ENCODE peak calls at places on chromosomes 13 and 19, in ten cellular contexts. V, A, Y, N, Q, P, O, E, K and W are unnamed samples.

GRCh38 chr19:29971002-29971401 is 29.0 kb downstream of the URI1 start:
- DNase-seq in O (no peak), Q (no peak), A (no peak), P (no peak), E (no peak), N (no peak), V (no peak), K (no peak), Y (no peak), W (no peak)

GRCh38 chr13:26813626-26814348 is 53.2 kb upstream of the GPR12 start:
- DNase-seq in P (no peak), V (no peak), K (no peak), E (no peak), A (no peak), N (no peak), Q (no peak), Y (no peak), O (no peak), W (peak)

GRCh38 chr19:32976223-32976805 is 4.3 kb downstream of the FAAP24 start:
- DNase-seq in Q (peak), A (peak), K (peak), V (peak), N (peak), O (no peak), P (peak), Y (peak), E (peak), W (no peak)

GRCh38 chr19:41529484-41530183 is 46.3 kb upstream of the CEACAM21 start:
- DNase-seq in Q (no peak), Y (no peak), N (no peak), A (no peak), O (no peak), V (no peak), P (no peak), E (no peak), K (no peak), W (no peak)

GRCh38 chr19:28396259-28396940 is 816.6 kb downstream of the UQCRFS1 start:
- DNase-seq in V (no peak), N (no peak), O (no peak), A (no peak), P (no peak), K (no peak), E (no peak), Q (no peak), Y (no peak), W (no peak)

GRCh38 chr13:46127336-46128023 is 22.6 kb upstream of the CPB2 start:
- DNase-seq in Q (no peak), K (no peak), E (no peak), N (no peak), A (no peak), Y (no peak), V (no peak), O (no peak), P (no peak), W (no peak)

GRCh38 chr13:34926513-34926912 is 15.6 kb upstream of the NBEA start:
- DNase-seq in K (no peak), E (no peak), O (no peak), N (no peak), A (peak), Y (no peak), V (no peak), P (no peak), Q (peak), W (no peak)

GRCh38 chr19:47369923-47370625 is 21.0 kb downstream of the DHX34 start:
- DNase-seq in N (no peak), P (no peak), A (peak), E (no peak), Q (peak), O (no peak), V (no peak), Y (no peak), K (no peak), W (no peak)

GRCh38 chr13:112572408-112572807 is 15.5 kb downstream of the TUBGCP3 start:
- DNase-seq in V (no peak), K (no peak), Q (peak), P (no peak), E (no peak), N (no peak), Y (no peak), O (no peak), A (no peak), W (no peak)

GRCh38 chr13:104594801-104595200 is 1528.6 kb upstream of the SLC10A2 start:
- DNase-seq in E (no peak), Y (no peak), O (no peak), A (no peak), V (no peak), P (no peak), N (no peak), K (no peak), Q (no peak), W (no peak)

GRCh38 chr19:37999309-38000213 is 92.6 kb downstream of the SIPA1L3 start:
- DNase-seq in O (no peak), A (peak), N (peak), Q (peak), Y (peak), K (no peak), E (no peak), V (no peak), P (no peak), W (peak)

GRCh38 chr19:18156841-18157464 is 4.0 kb downstream of the PIK3R2 start:
- DNase-seq in Y (peak), P (peak), O (no peak), V (no peak), N (peak), A (peak), K (peak), E (no peak), Q (peak), W (no peak)

GRCh38 chr13:101397742-101398141 is 18.6 kb downstream of the NALCN start:
- DNase-seq in K (no peak), O (no peak), Y (no peak), N (no peak), Q (no peak), V (no peak), A (peak), P (no peak), E (no peak), W (no peak)

GRCh38 chr13:68439821-68440220 is 1209.7 kb upstream of the PCDH9 start:
- DNase-seq in N (no peak), E (no peak), P (no peak), A (no peak), O (no peak), K (no peak), V (no peak), Q (no peak), Y (no peak), W (no peak)

GRCh38 chr13:22103628-22104027 is 432.8 kb downstream of the FGF9 start:
- DNase-seq in A (no peak), V (no peak), Y (no peak), Q (no peak), P (no peak), N (no peak), E (no peak), K (no peak), O (no peak), W (no peak)

GRCh38 chr13:113724780-113725315 is 34.2 kb upstream of the TMEM255B start:
- DNase-seq in A (peak), V (peak), N (peak), Y (peak), E (peak), O (peak), Q (peak), K (peak), P (peak), W (no peak)

GRCh38 chr13:36531746-36532486 is 99.6 kb downstream of the CCNA1 start:
- DNase-seq in K (no peak), E (no peak), A (peak), O (no peak), Y (no peak), N (no peak), P (no peak), Q (peak), V (no peak), W (no peak)

GRCh38 chr13:49540552-49540951 is 44.8 kb downstream of the PHF11 start:
- DNase-seq in K (no peak), Y (no peak), O (no peak), A (no peak), N (no peak), V (no peak), Q (peak), P (peak), E (no peak), W (no peak)

GRCh38 chr13:27308941-27309340 is 38.3 kb downstream of the RASL11A start:
- DNase-seq in K (no peak), V (no peak), A (no peak), Q (no peak), E (no peak), P (no peak), N (no peak), Y (no peak), O (no peak), W (no peak)

GRCh38 chr19:3387645-3388589 is 21.5 kb downstream of the NFIC start:
- DNase-seq in P (peak), O (no peak), A (peak), V (no peak), K (peak), Q (peak), Y (peak), E (no peak), N (peak), W (peak)

GRCh38 chr19:33362508-33363228 is 10.8 kb upstream of the CEBPG start:
- DNase-seq in A (no peak), V (no peak), P (no peak), Q (no peak), K (no peak), Y (no peak), N (no peak), E (no peak), O (no peak), W (no peak)

GRCh38 chr19:47494729-47495128 is 10.7 kb upstream of the KPTN start:
- DNase-seq in Y (no peak), Q (no peak), V (no peak), N (no peak), K (peak), P (no peak), E (no peak), O (no peak), A (no peak), W (no peak)

GRCh38 chr13:74135306-74136088 is 1.3 kb upstream of the KLF12 start:
- DNase-seq in P (peak), V (peak), N (peak), O (peak), Q (peak), K (peak), Y (peak), A (peak), E (no peak), W (peak)

GRCh38 chr13:36819811-36820140 is 754 bp downstream of the RFXAP start:
- DNase-seq in Q (peak), K (no peak), E (no peak), V (no peak), N (no peak), Y (no peak), O (no peak), P (no peak), A (peak), W (no peak)

GRCh38 chr13:40518481-40518882 is 148.0 kb downstream of the FOXO1 start:
- DNase-seq in Q (no peak), O (no peak), P (no peak), N (no peak), Y (no peak), V (no peak), K (no peak), E (no peak), A (no peak), W (no peak)